ENCODE peak calls at places on chromosome 3, in eight cellular contexts. Z, B, I, O, C, A, S and N are unnamed samples.
A peak's percentile ranks its signal among the peaks of the same experiment; 100 is the strongest.

GRCh38 chr3:134911611-134912604 is 116.8 kb downstream of the EPHB1 start:
- DNase-seq in Z (no peak), B (no peak), I (no peak), O (no peak), C (no peak), A (no peak), S (no peak), N (no peak)

GRCh38 chr3:165837058-165837525 is at the start of gene BCHE:
- DNase-seq in Z (peak; percentile 73), B (no peak), I (no peak), O (peak; percentile 78), C (no peak), A (no peak), S (no peak), N (no peak)

GRCh38 chr3:127833281-127834032 is 11.1 kb upstream of the MGLL start:
- DNase-seq in Z (no peak), B (no peak), I (peak; percentile 75), O (no peak), C (no peak), A (no peak), S (no peak), N (no peak)

GRCh38 chr3:81723732-81724313 is 37.6 kb downstream of the GBE1 start:
- DNase-seq in Z (peak; percentile 1), B (peak; percentile 71), I (no peak), O (peak; percentile 69), C (no peak), A (peak; percentile 23), S (no peak), N (peak; percentile 5)

GRCh38 chr3:152352559-152352958 is 83.8 kb downstream of the MBNL1 start:
- DNase-seq in Z (no peak), B (peak; percentile 69), I (no peak), O (peak; percentile 13), C (no peak), A (peak; percentile 35), S (no peak), N (no peak)

GRCh38 chr3:110180733-110181132 is 843.4 kb upstream of the DPPA4 start:
- DNase-seq in Z (no peak), B (peak; percentile 68), I (no peak), O (peak; percentile 84), C (no peak), A (peak; percentile 40), S (no peak), N (no peak)

GRCh38 chr3:158168996-158169573 is 59.2 kb downstream of the RSRC1 start:
- DNase-seq in Z (no peak), B (no peak), I (no peak), O (peak; percentile 31), C (no peak), A (no peak), S (peak; percentile 13), N (peak; percentile 1)

GRCh38 chr3:123620338-123620737 is 35.5 kb upstream of the HACD2 start:
- DNase-seq in Z (no peak), B (no peak), I (peak; percentile 33), O (no peak), C (no peak), A (no peak), S (no peak), N (no peak)

GRCh38 chr3:170749765-170750477 is 120.1 kb downstream of the RPL22L1 start:
- DNase-seq in Z (no peak), B (peak; percentile 45), I (no peak), O (no peak), C (no peak), A (no peak), S (no peak), N (no peak)

GRCh38 chr3:55524565-55525244 is 37.6 kb upstream of the WNT5A start:
- DNase-seq in Z (no peak), B (peak; percentile 83), I (no peak), O (peak; percentile 53), C (no peak), A (peak; percentile 55), S (no peak), N (peak; percentile 90)

GRCh38 chr3:182609575-182610156 is 183.6 kb upstream of the ATP11B start:
- DNase-seq in Z (peak; percentile 50), B (no peak), I (peak; percentile 80), O (no peak), C (no peak), A (no peak), S (no peak), N (no peak)

GRCh38 chr3:151328298-151329036 is 882 bp downstream of the P2RY13 start:
- DNase-seq in Z (no peak), B (peak; percentile 77), I (no peak), O (peak; percentile 52), C (no peak), A (peak; percentile 11), S (no peak), N (no peak)

GRCh38 chr3:52827866-52828376 is 2.6 kb downstream of the ITIH4 start:
- DNase-seq in Z (no peak), B (no peak), I (no peak), O (no peak), C (no peak), A (no peak), S (no peak), N (peak; percentile 81)

GRCh38 chr3:50123394-50124361 is 31.4 kb upstream of the SEMA3F start:
- DNase-seq in Z (no peak), B (peak; percentile 26), I (no peak), O (no peak), C (no peak), A (no peak), S (no peak), N (peak; percentile 84)

GRCh38 chr3:177776656-177777055 is 579.4 kb upstream of the TBL1XR1 start:
- DNase-seq in Z (no peak), B (peak; percentile 47), I (peak; percentile 90), O (peak; percentile 89), C (no peak), A (peak; percentile 24), S (no peak), N (no peak)

GRCh38 chr3:143002083-143002712 is 828 bp downstream of the U2SURP start:
- DNase-seq in Z (peak; percentile 60), B (peak; percentile 68), I (no peak), O (peak; percentile 23), C (peak; percentile 26), A (peak; percentile 26), S (peak; percentile 54), N (peak; percentile 55)

GRCh38 chr3:62186967-62187366 is 186.4 kb downstream of the FEZF2 start:
- DNase-seq in Z (no peak), B (peak; percentile 35), I (no peak), O (peak; percentile 81), C (no peak), A (peak; percentile 35), S (peak; percentile 28), N (peak; percentile 26)

GRCh38 chr3:14414841-14415464 is 12.5 kb downstream of the SLC6A6 start:
- DNase-seq in Z (no peak), B (peak; percentile 17), I (no peak), O (no peak), C (no peak), A (no peak), S (no peak), N (peak; percentile 75)

GRCh38 chr3:69090021-69090420 is 5.3 kb downstream of the ARL6IP5 start:
- DNase-seq in Z (no peak), B (peak; percentile 82), I (peak; percentile 26), O (peak; percentile 75), C (no peak), A (peak; percentile 67), S (peak; percentile 21), N (no peak)

GRCh38 chr3:192215-192929 is 4.2 kb upstream of the CHL1 start:
- DNase-seq in Z (no peak), B (no peak), I (no peak), O (no peak), C (no peak), A (no peak), S (no peak), N (no peak)

GRCh38 chr3:157379741-157380140 is 56.9 kb upstream of the PTX3 start:
- DNase-seq in Z (no peak), B (no peak), I (no peak), O (no peak), C (no peak), A (no peak), S (no peak), N (no peak)